ENCODE peak calls at places on chromosome 1, in four cellular contexts. A is heart right ventricle; Y is stimulated activated CD8-positive, alpha-beta memory T cell treated with anti-CD3 and anti-CD28 coated beads, Interleukin-2, amount 100 ng/mL, for 48 hours; I is NCI-H1105. C is an unnamed sample.

GRCh38 chr1:71365451-71365850 is 284.6 kb upstream of the ZRANB2 start:
- DNase-seq in A (no peak), Y (no peak), I (no peak), C (no peak)

GRCh38 chr1:161726631-161727342 is 5.4 kb downstream of the FCRLB start:
- DNase-seq in A (peak), Y (peak), I (peak), C (peak)

GRCh38 chr1:1080122-1080753 is 6.1 kb upstream of the RNF223 start:
- DNase-seq in A (peak), Y (no peak), I (peak), C (peak)

GRCh38 chr1:153662269-153662668 is 3.8 kb downstream of the SNAPIN start:
- DNase-seq in A (no peak), Y (no peak), I (no peak), C (no peak)

GRCh38 chr1:111989531-111990025 is at the start of gene KCND3:
- DNase-seq in A (peak), Y (no peak), I (peak), C (peak)

GRCh38 chr1:48817505-48818114 is 40.9 kb upstream of the BEND5 start:
- DNase-seq in A (peak), Y (peak), I (peak), C (peak)

GRCh38 chr1:209335090-209335692 is 248.3 kb upstream of the CAMK1G start:
- DNase-seq in A (no peak), Y (no peak), I (peak), C (no peak)

GRCh38 chr1:206769331-206769731 is 1.2 kb upstream of the IL19 start:
- DNase-seq in A (no peak), Y (peak), I (no peak), C (no peak)

GRCh38 chr1:156896490-156897033 is 3.0 kb downstream of the PEAR1 start:
- DNase-seq in A (no peak), Y (no peak), I (no peak), C (peak)

GRCh38 chr1:66460776-66461175 is 73.2 kb upstream of the SGIP1 start:
- DNase-seq in A (no peak), Y (no peak), I (no peak), C (no peak)

GRCh38 chr1:74946389-74946788 is 187.8 kb upstream of the LHX8 start:
- DNase-seq in A (no peak), Y (no peak), I (no peak), C (no peak)

GRCh38 chr1:207088161-207088560 is 499 bp upstream of the C4BPB start:
- DNase-seq in A (no peak), Y (no peak), I (no peak), C (no peak)

GRCh38 chr1:208058212-208059155 is 147.6 kb upstream of the CD34 start:
- DNase-seq in A (no peak), Y (no peak), I (no peak), C (no peak)

GRCh38 chr1:204258213-204259115 is 44.7 kb upstream of the GOLT1A start:
- DNase-seq in A (peak), Y (peak), I (peak), C (peak)

GRCh38 chr1:1282998-1283397 is 2.8 kb downstream of the SCNN1D start:
- DNase-seq in A (peak), Y (no peak), I (no peak), C (no peak)

GRCh38 chr1:178330153-178330552 is 166.6 kb downstream of the CLEC20A start:
- DNase-seq in A (no peak), Y (no peak), I (no peak), C (no peak)

GRCh38 chr1:243742814-243743213 is 107.2 kb downstream of the AKT3 start:
- DNase-seq in A (no peak), Y (no peak), I (no peak), C (no peak)

GRCh38 chr1:213070399-213070798 is 19.4 kb downstream of the RPS6KC1 start:
- DNase-seq in A (no peak), Y (no peak), I (no peak), C (no peak)

GRCh38 chr1:52709016-52709415 is 10.9 kb upstream of the COA7 start:
- DNase-seq in A (no peak), Y (no peak), I (no peak), C (no peak)

GRCh38 chr1:168719306-168720111 is 9.5 kb downstream of the DPT start:
- DNase-seq in A (no peak), Y (no peak), I (no peak), C (no peak)

GRCh38 chr1:160084771-160085321 is 3.5 kb downstream of the KCNJ9 start:
- DNase-seq in A (no peak), Y (no peak), I (no peak), C (no peak)

GRCh38 chr1:3713840-3714239 is 38.4 kb upstream of the CCDC27 start:
- DNase-seq in A (no peak), Y (no peak), I (no peak), C (no peak)

GRCh38 chr1:9589144-9589718 is 520 bp downstream of the TMEM201 start:
- DNase-seq in A (no peak), Y (peak), I (no peak), C (no peak)

GRCh38 chr1:47175227-47175934 is 14.5 kb downstream of the PDZK1IP1 start:
- DNase-seq in A (no peak), Y (no peak), I (peak), C (no peak)

GRCh38 chr1:27528701-27529637 is 39.0 kb upstream of the WASF2 start:
- DNase-seq in A (peak), Y (no peak), I (peak), C (peak)

GRCh38 chr1:110063781-110064180 is 6.7 kb downstream of the ALX3 start:
- DNase-seq in A (no peak), Y (no peak), I (no peak), C (no peak)

GRCh38 chr1:117669572-117669971 is 63.7 kb downstream of the TENT5C start:
- DNase-seq in A (peak), Y (no peak), I (no peak), C (no peak)

GRCh38 chr1:28642056-28642846 is 616 bp downstream of the TAF12 start:
- DNase-seq in A (no peak), Y (no peak), I (no peak), C (no peak)

GRCh38 chr1:107829083-107829771 is 135.8 kb downstream of the VAV3 start:
- DNase-seq in A (no peak), Y (no peak), I (no peak), C (no peak)

GRCh38 chr1:92968138-92969032 is 7.1 kb upstream of the DIPK1A start:
- DNase-seq in A (no peak), Y (no peak), I (no peak), C (no peak)

GRCh38 chr1:234926574-234927311 is 201.9 kb downstream of the TOMM20 start:
- DNase-seq in A (no peak), Y (no peak), I (no peak), C (no peak)

GRCh38 chr1:228144213-228145049 is 4.4 kb downstream of the GUK1 start:
- DNase-seq in A (no peak), Y (no peak), I (no peak), C (peak)

GRCh38 chr1:23577056-23577985 is 18.0 kb upstream of the ID3 start:
- DNase-seq in A (no peak), Y (no peak), I (no peak), C (no peak)

GRCh38 chr1:169044296-169044695 is 62.2 kb upstream of the ATP1B1 start:
- DNase-seq in A (no peak), Y (no peak), I (no peak), C (no peak)

GRCh38 chr1:2952371-2952770 is 68.9 kb upstream of the ACTRT2 start:
- DNase-seq in A (no peak), Y (no peak), I (no peak), C (no peak)

GRCh38 chr1:207393610-207394009 is 60.5 kb upstream of the CR2 start:
- DNase-seq in A (no peak), Y (no peak), I (no peak), C (no peak)

GRCh38 chr1:101004061-101004460 is 21.5 kb downstream of the DPH5 start:
- DNase-seq in A (no peak), Y (no peak), I (no peak), C (no peak)

GRCh38 chr1:6870571-6870970 is 85.3 kb downstream of the CAMTA1 start:
- DNase-seq in A (no peak), Y (no peak), I (no peak), C (no peak)

GRCh38 chr1:209641216-209642181 is 10.7 kb downstream of the LAMB3 start:
- DNase-seq in A (peak), Y (no peak), I (no peak), C (peak)

GRCh38 chr1:228139931-228140723 is at the start of gene GUK1:
- DNase-seq in A (peak), Y (peak), I (peak), C (peak)